ENCODE peak calls at places on chromosomes 3 and 15, in nine cellular contexts. U is PC-3, R is mammary epithelial cell, Y is keratinocyte, E is GM23338, D is IMR-90, C is GM23248, A is MM.1S, M is fibroblast of lung. O is an unnamed sample.

GRCh38 chr3:194296448-194296831 is 54.7 kb downstream of the CPN2 start:
- DNase-seq in U (peak; percentile 94), R (peak; percentile 73), Y (peak; percentile 54), E (peak; percentile 92), D (peak; percentile 50), C (peak; percentile 75), A (no peak), M (peak; percentile 72), O (peak; percentile 94)

GRCh38 chr3:65146149-65146548 is 458.3 kb upstream of the ADAMTS9 start:
- DNase-seq in U (peak; percentile 1), R (peak; percentile 100), Y (peak; percentile 83), E (peak; percentile 86), D (no peak), C (peak; percentile 25), A (peak; percentile 31), M (peak; percentile 17), O (peak; percentile 96)

GRCh38 chr3:181844227-181844626 is 132.5 kb downstream of the SOX2 start:
- DNase-seq in U (no peak), R (no peak), Y (no peak), E (no peak), D (no peak), C (no peak), A (no peak), M (no peak), O (no peak)

GRCh38 chr15:64251121-64251520 is 88.3 kb upstream of the PPIB start:
- DNase-seq in U (no peak), R (no peak), Y (no peak), E (no peak), D (peak; percentile 71), C (no peak), A (no peak), M (peak; percentile 53), O (no peak)

GRCh38 chr15:75577401-75578205 is 1.5 kb downstream of the PTPN9 start:
- DNase-seq in U (peak; percentile 14), R (peak; percentile 20), Y (no peak), E (peak; percentile 46), D (peak; percentile 28), C (peak; percentile 51), A (no peak), M (peak; percentile 37), O (no peak)

GRCh38 chr15:79090487-79091203 is at the start of gene RASGRF1:
- DNase-seq in U (no peak), R (peak; percentile 30), Y (no peak), E (peak; percentile 75), D (no peak), C (peak; percentile 7), A (no peak), M (no peak), O (no peak)

GRCh38 chr3:64300790-64301423 is 75.6 kb upstream of the PRICKLE2 start:
- DNase-seq in U (peak; percentile 24), R (peak; percentile 82), Y (no peak), E (no peak), D (peak; percentile 82), C (peak; percentile 88), A (no peak), M (peak; percentile 82), O (no peak)

GRCh38 chr15:70311821-70312220 is 214.1 kb upstream of the TLE3 start:
- DNase-seq in U (no peak), R (no peak), Y (no peak), E (no peak), D (no peak), C (no peak), A (no peak), M (no peak), O (no peak)

GRCh38 chr3:10242182-10243065 is 5.8 kb upstream of the TATDN2 start:
- DNase-seq in U (no peak), R (no peak), Y (no peak), E (no peak), D (peak; percentile 54), C (peak; percentile 62), A (no peak), M (no peak), O (no peak)

GRCh38 chr15:36883705-36884355 is 216.5 kb downstream of the MEIS2 start:
- DNase-seq in U (peak; percentile 88), R (peak; percentile 53), Y (peak; percentile 13), E (peak; percentile 98), D (peak; percentile 86), C (peak; percentile 93), A (peak; percentile 81), M (peak; percentile 91), O (no peak)

GRCh38 chr15:101138913-101139880 is 112.7 kb downstream of the CHSY1 start:
- DNase-seq in U (no peak), R (no peak), Y (no peak), E (no peak), D (peak; percentile 62), C (no peak), A (peak; percentile 70), M (peak; percentile 36), O (no peak)

GRCh38 chr3:20060924-20061323 is 20.7 kb downstream of the KAT2B start:
- DNase-seq in U (peak; percentile 23), R (peak; percentile 84), Y (peak; percentile 38), E (no peak), D (peak; percentile 48), C (peak; percentile 63), A (peak; percentile 40), M (peak; percentile 81), O (no peak)

GRCh38 chr3:176633511-176633910 is 563.8 kb downstream of the TBL1XR1 start:
- DNase-seq in U (peak; percentile 11), R (no peak), Y (no peak), E (peak; percentile 63), D (no peak), C (no peak), A (no peak), M (no peak), O (no peak)

GRCh38 chr15:25670025-25670554 is 193.0 kb downstream of the ATP10A start:
- DNase-seq in U (no peak), R (no peak), Y (no peak), E (peak; percentile 91), D (peak; percentile 76), C (peak; percentile 87), A (no peak), M (peak; percentile 53), O (no peak)

GRCh38 chr3:21913791-21914190 is 162.8 kb upstream of the ZNF385D start:
- DNase-seq in U (no peak), R (no peak), Y (no peak), E (no peak), D (peak; percentile 72), C (peak; percentile 57), A (no peak), M (peak; percentile 56), O (no peak)

GRCh38 chr15:92960996-92961681 is 61.0 kb downstream of the CHD2 start:
- DNase-seq in U (peak; percentile 22), R (no peak), Y (no peak), E (no peak), D (peak; percentile 73), C (no peak), A (no peak), M (peak; percentile 28), O (no peak)

GRCh38 chr3:4614070-4614469 is 120.9 kb downstream of the ITPR1 start:
- DNase-seq in U (no peak), R (no peak), Y (no peak), E (no peak), D (no peak), C (no peak), A (no peak), M (no peak), O (no peak)

GRCh38 chr3:49248828-49249227 is 28.2 kb downstream of the C3orf62 start:
- DNase-seq in U (no peak), R (peak; percentile 32), Y (no peak), E (no peak), D (peak; percentile 16), C (peak; percentile 51), A (peak; percentile 15), M (no peak), O (peak; percentile 30)

GRCh38 chr3:169325821-169326220 is 337.7 kb downstream of the MECOM start:
- DNase-seq in U (no peak), R (no peak), Y (no peak), E (no peak), D (no peak), C (no peak), A (no peak), M (no peak), O (no peak)

GRCh38 chr3:97952280-97952679 is 20.0 kb downstream of the RIOX2 start:
- DNase-seq in U (peak; percentile 25), R (no peak), Y (no peak), E (no peak), D (peak; percentile 74), C (peak; percentile 83), A (no peak), M (peak; percentile 92), O (peak; percentile 93)

GRCh38 chr3:51642462-51642861 is 28.6 kb upstream of the TEX264 start:
- DNase-seq in U (peak; percentile 38), R (no peak), Y (no peak), E (peak; percentile 18), D (peak; percentile 3), C (peak; percentile 27), A (no peak), M (peak; percentile 21), O (no peak)

GRCh38 chr3:156915372-156915771 is 89.2 kb downstream of the LEKR1 start:
- DNase-seq in U (no peak), R (no peak), Y (no peak), E (no peak), D (no peak), C (no peak), A (no peak), M (no peak), O (no peak)
- H3K4me2 ChIP-seq in U (no peak overlapping the region), R (no peak overlapping the region), Y (no peak overlapping the region), E (no peak overlapping the region), D (no peak overlapping the region), C (no peak overlapping the region), A (no peak overlapping the region), M (no peak overlapping the region), O (no peak overlapping the region)

DNA sequence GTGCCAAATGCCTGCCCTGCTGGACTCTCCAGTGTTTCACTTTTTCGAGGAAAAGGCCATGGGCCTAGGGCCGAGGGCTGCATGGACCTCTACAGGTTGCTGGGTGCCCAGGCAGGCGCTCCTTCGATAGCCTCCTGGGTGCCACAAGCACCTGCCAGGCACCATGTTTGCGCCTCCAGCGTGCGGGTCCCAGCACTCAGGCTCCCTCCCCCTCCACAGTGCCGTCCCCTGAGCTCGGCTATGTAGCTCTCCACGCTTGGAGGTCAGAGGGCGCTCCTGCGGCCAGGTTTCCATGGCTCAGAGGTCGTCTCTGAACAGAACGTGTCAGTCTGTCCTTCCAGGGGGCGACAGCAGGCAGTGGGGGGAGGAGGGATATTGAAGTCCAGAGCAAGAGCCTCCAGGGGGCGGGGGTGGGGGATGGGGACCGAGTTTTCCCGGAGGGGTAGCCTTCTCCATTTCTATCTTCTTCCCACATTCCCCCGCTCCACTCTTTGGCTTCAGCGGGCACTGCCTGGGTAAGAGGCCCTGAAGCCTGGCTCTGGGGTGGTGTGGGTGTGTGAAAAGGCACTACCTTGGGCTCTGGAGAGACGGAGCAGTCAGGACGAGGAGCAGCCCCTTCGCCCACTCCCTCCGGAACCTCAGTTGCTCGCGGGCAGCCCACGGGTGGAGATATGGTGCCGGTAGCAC is 3.6 kb downstream of the ONECUT1 start:
- DNase-seq in U (no peak), R (no peak), Y (no peak), E (peak; percentile 70), D (no peak), C (no peak), A (no peak), M (no peak), O (no peak)
- H3K27ac ChIP-seq in U (no peak overlapping the region), R (no peak overlapping the region), Y (no peak overlapping the region), E (no peak overlapping the region), D (no peak overlapping the region), C (no peak overlapping the region), A (no peak overlapping the region), M (no peak overlapping the region), O (no peak overlapping the region)

GRCh38 chr3:123066599-123066895 is 278 bp upstream of the PDIA5 start:
- DNase-seq in U (no peak), R (no peak), Y (no peak), E (no peak), D (no peak), C (no peak), A (no peak), M (no peak), O (no peak)
- H3K4me2 ChIP-seq in U (peak overlapping the region; percentile 89), R (peak overlapping the region; percentile 95), Y (peak overlapping the region; percentile 86), E (peak overlapping the region; percentile 99), D (peak overlapping the region; percentile 87), C (peak overlapping the region; percentile 89), A (peak overlapping the region; percentile 99), M (peak overlapping the region; percentile 93), O (peak overlapping the region; percentile 89)

GRCh38 chr3:186283096-186283495 is 78.9 kb downstream of the DGKG start:
- DNase-seq in U (peak; percentile 55), R (no peak), Y (no peak), E (no peak), D (peak; percentile 34), C (peak; percentile 26), A (no peak), M (no peak), O (no peak)
- H3K27ac ChIP-seq in U (peak overlapping the region; percentile 93), R (no peak overlapping the region), Y (no peak overlapping the region), E (no peak overlapping the region), D (no peak overlapping the region), C (peak overlapping the region; percentile 50), A (no peak overlapping the region), M (no peak overlapping the region), O (no peak overlapping the region)

O was measured in PC-9.